ENCODE peak calls at places on chromosomes 16 and 17, in eight cellular contexts. One of them, this sample, is unnamed.

GRCh38 chr17:7295230-7296180 is 1.1 kb upstream of the YBX2 start:
- DNase-seq in adrenal gland: no peak
- DNase-seq in tibial nerve: no peak
- DNase-seq in K562: no peak
- DNase-seq in ovary: no peak
- DNase-seq in sigmoid colon: no peak
- DNase-seq in right lobe of liver: no peak
- DNase-seq in testis: no peak
- DNase-seq in this sample: no peak

GRCh38 chr16:19578378-19578851 is 22.9 kb downstream of the VPS35L start:
- DNase-seq in adrenal gland: no peak
- DNase-seq in tibial nerve: no peak
- DNase-seq in ovary: no peak
- DNase-seq in K562: no peak
- DNase-seq in sigmoid colon: peak
- DNase-seq in right lobe of liver: no peak
- DNase-seq in testis: no peak
- DNase-seq in this sample: no peak

GRCh38 chr17:77772461-77772897 is 186.0 kb upstream of the TNRC6C start:
- DNase-seq in testis: no peak
- DNase-seq in ovary: no peak
- DNase-seq in tibial nerve: peak
- DNase-seq in adrenal gland: peak
- DNase-seq in K562: peak
- DNase-seq in sigmoid colon: no peak
- DNase-seq in right lobe of liver: peak
- DNase-seq in this sample: no peak

GRCh38 chr17:5237541-5238016 is 2.9 kb upstream of the SCIMP start:
- DNase-seq in right lobe of liver: peak
- DNase-seq in K562: peak
- DNase-seq in adrenal gland: peak
- DNase-seq in ovary: no peak
- DNase-seq in tibial nerve: peak
- DNase-seq in testis: peak
- DNase-seq in sigmoid colon: no peak
- DNase-seq in this sample: peak

GRCh38 chr17:59669411-59669810 is 37.8 kb downstream of the PTRH2 start:
- DNase-seq in K562: no peak
- DNase-seq in tibial nerve: no peak
- DNase-seq in ovary: no peak
- DNase-seq in testis: no peak
- DNase-seq in adrenal gland: no peak
- DNase-seq in right lobe of liver: no peak
- DNase-seq in sigmoid colon: no peak
- DNase-seq in this sample: no peak

GRCh38 chr17:49112936-49113335 is 19.6 kb upstream of the B4GALNT2 start:
- DNase-seq in K562: no peak
- DNase-seq in right lobe of liver: no peak
- DNase-seq in sigmoid colon: no peak
- DNase-seq in ovary: no peak
- DNase-seq in testis: no peak
- DNase-seq in tibial nerve: no peak
- DNase-seq in adrenal gland: no peak
- DNase-seq in this sample: no peak

GRCh38 chr16:48409839-48410610 is 24.8 kb upstream of the SIAH1 start:
- DNase-seq in sigmoid colon: no peak
- DNase-seq in tibial nerve: no peak
- DNase-seq in testis: peak
- DNase-seq in right lobe of liver: peak
- DNase-seq in ovary: peak
- DNase-seq in adrenal gland: peak
- DNase-seq in K562: peak
- DNase-seq in this sample: peak

GRCh38 chr17:50470451-50470850 is 1.8 kb upstream of the CHAD start:
- DNase-seq in adrenal gland: peak
- DNase-seq in sigmoid colon: peak
- DNase-seq in testis: peak
- DNase-seq in tibial nerve: no peak
- DNase-seq in right lobe of liver: no peak
- DNase-seq in K562: no peak
- DNase-seq in ovary: no peak
- DNase-seq in this sample: no peak

GRCh38 chr16:84785843-84786538 is 33.8 kb upstream of the CRISPLD2 start:
- DNase-seq in adrenal gland: no peak
- DNase-seq in tibial nerve: no peak
- DNase-seq in sigmoid colon: peak
- DNase-seq in right lobe of liver: peak
- DNase-seq in K562: no peak
- DNase-seq in ovary: peak
- DNase-seq in testis: no peak
- DNase-seq in this sample: no peak

GRCh38 chr16:10511829-10512228 is 68.6 kb downstream of the EMP2 start:
- DNase-seq in sigmoid colon: no peak
- DNase-seq in K562: no peak
- DNase-seq in ovary: no peak
- DNase-seq in right lobe of liver: no peak
- DNase-seq in tibial nerve: no peak
- DNase-seq in testis: no peak
- DNase-seq in adrenal gland: no peak
- DNase-seq in this sample: no peak

GRCh38 chr17:1377334-1377733 is 22.7 kb downstream of the YWHAE start:
- DNase-seq in sigmoid colon: no peak
- DNase-seq in testis: no peak
- DNase-seq in K562: no peak
- DNase-seq in right lobe of liver: no peak
- DNase-seq in ovary: no peak
- DNase-seq in adrenal gland: no peak
- DNase-seq in tibial nerve: no peak
- DNase-seq in this sample: no peak

DNA sequence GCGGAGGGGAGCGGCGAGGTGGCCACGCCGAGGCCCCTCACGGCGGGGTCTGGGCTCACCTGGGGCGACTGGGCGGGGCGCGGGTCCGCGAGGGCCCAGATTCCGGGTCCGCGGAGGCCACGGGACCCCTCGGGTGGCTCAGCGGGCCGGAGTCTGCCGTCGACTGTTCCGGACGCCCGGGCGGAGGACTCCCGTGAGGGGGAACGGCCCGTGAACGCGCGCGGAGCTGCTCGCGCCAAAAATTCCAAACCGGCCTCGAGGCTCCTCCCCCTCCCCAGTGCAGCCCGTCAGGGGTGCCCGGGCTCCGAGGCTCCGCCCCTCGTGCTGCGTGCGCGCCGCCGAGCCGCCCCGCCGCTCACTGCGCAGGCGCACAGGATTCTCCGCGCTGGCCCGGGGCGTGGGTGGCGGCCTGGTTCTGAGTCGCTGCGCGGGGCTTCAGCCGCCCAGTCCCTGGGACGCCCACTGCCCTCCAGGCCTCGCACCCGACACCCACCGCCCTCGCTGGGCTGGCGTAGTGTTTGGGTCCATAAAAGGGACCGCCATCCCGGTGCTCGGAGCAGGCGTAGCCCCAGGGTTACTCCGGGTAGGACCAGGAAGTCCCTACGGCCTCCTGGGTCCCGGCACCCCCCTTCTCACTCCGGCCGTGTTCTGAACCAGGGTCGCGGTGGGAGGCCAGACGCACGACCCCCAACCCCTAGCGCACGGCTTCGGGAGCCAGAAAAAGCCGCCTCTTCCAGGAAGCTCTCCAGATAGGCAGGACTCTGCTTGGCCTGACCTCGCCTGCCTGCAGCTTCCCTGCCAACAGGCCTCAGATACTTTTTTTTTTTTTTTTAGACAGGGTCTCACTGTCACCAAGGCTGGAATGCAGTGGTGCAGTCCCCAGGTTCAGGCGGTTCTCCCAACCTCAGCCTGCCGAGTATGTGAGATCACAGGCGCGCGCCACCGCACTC is at the start of gene PKMYT1:
- DNase-seq in sigmoid colon: peak
- DNase-seq in K562: peak
- DNase-seq in right lobe of liver: peak
- DNase-seq in testis: peak
- DNase-seq in tibial nerve: peak
- DNase-seq in adrenal gland: peak
- DNase-seq in ovary: peak
- DNase-seq in this sample: peak
- TF ChIP-seq POLR2A in sigmoid colon: peak
- TF ChIP-seq POLR2A in K562: peak
- TF ChIP-seq POLR2A in right lobe of liver: peak
- TF ChIP-seq POLR2A in testis: no peak
- TF ChIP-seq POLR2A in tibial nerve: peak
- TF ChIP-seq POLR2A in adrenal gland: peak
- TF ChIP-seq POLR2A in ovary: peak
- TF ChIP-seq POLR2A in this sample: peak

DNA sequence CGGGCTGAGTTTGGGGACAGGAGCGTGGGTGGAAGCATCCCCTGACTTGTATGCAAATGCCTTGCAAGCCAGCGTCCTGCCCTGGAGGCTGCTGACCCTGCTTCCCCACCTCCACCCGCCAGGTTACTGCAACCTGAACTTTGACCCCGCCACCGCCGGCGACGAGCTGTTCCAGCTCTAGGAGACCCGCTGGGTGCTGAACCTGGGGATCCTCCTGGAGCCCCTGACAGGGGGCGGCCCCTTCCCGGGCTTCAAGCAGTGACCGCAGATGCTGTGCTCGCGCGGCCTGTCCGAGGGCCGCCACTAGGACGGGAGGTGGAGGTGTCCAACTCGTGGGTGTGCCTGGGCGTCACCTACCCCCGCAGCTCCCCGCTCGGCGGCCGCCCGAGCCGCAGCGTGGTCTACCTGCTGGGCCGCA is 10.7 kb upstream of the SLC16A5 start:
- DNase-seq in sigmoid colon: no peak
- DNase-seq in adrenal gland: no peak
- DNase-seq in right lobe of liver: peak
- DNase-seq in testis: no peak
- DNase-seq in K562: no peak
- DNase-seq in ovary: no peak
- DNase-seq in tibial nerve: no peak
- DNase-seq in this sample: no peak
- TF ChIP-seq POLR2A in sigmoid colon: no peak
- TF ChIP-seq POLR2A in adrenal gland: no peak
- TF ChIP-seq POLR2A in right lobe of liver: peak
- TF ChIP-seq POLR2A in testis: no peak
- TF ChIP-seq POLR2A in K562: no peak
- TF ChIP-seq POLR2A in ovary: no peak
- TF ChIP-seq POLR2A in tibial nerve: no peak
- TF ChIP-seq POLR2A in this sample: no peak

DNA sequence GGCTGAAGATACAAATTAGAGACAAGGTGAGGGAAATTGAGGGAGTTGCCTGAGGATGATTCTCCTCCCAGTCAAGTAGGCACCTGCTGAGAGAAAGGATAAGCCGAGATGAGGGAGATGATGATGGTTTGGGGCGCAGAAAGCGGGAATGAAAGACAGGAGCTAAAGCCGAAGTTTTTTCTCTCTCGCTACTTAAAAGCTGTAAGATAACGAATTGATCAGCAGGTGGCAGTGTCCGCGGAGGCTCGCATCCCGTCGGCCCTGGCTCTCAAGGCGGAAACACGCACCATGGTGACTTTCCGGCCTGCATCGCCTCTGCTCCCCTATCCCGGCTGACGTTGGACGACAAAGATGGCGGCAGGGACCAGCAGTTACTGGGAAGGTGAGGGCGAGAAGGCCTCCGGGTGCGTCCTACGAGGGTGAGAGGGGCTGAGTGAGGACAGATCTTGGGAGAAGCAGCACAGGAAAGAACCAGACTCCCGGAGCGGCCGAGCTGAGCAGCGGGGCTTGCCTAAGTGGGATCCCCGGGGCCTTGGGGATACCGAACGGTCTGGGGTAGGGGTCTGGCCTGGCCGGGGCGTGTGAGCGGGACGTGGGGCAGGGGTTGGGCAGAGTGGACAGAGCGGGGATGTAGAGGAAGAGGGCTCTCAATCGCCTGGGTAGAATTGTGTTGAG is at the start of gene GOSR1:
- DNase-seq in tibial nerve: peak
- DNase-seq in sigmoid colon: peak
- DNase-seq in testis: peak
- DNase-seq in K562: peak
- DNase-seq in right lobe of liver: peak
- DNase-seq in ovary: peak
- DNase-seq in adrenal gland: peak
- DNase-seq in this sample: peak
- TF ChIP-seq POLR2A in tibial nerve: peak
- TF ChIP-seq POLR2A in sigmoid colon: no peak
- TF ChIP-seq POLR2A in testis: no peak
- TF ChIP-seq POLR2A in K562: peak
- TF ChIP-seq POLR2A in right lobe of liver: peak
- TF ChIP-seq POLR2A in ovary: no peak
- TF ChIP-seq POLR2A in adrenal gland: peak
- TF ChIP-seq POLR2A in this sample: peak

GRCh38 chr16:1929578-1930337 is 11.5 kb upstream of the HS3ST6 start:
- DNase-seq in ovary: peak
- DNase-seq in sigmoid colon: peak
- DNase-seq in adrenal gland: peak
- DNase-seq in right lobe of liver: peak
- DNase-seq in testis: peak
- DNase-seq in tibial nerve: peak
- DNase-seq in K562: peak
- DNase-seq in this sample: peak
- TF ChIP-seq POLR2A in ovary: no peak
- TF ChIP-seq POLR2A in sigmoid colon: no peak
- TF ChIP-seq POLR2A in adrenal gland: no peak
- TF ChIP-seq POLR2A in right lobe of liver: peak
- TF ChIP-seq POLR2A in testis: no peak
- TF ChIP-seq POLR2A in tibial nerve: no peak
- TF ChIP-seq POLR2A in K562: no peak
- TF ChIP-seq POLR2A in this sample: peak